ENCODE peak calls at places on chromosomes 13 and 19, in five cellular contexts. L, O, Z, Y and P are unnamed samples.

GRCh38 chr19:56312787-56313343 is 1.8 kb downstream of the ZSCAN5A start:
- DNase-seq in L (no peak), O (no peak), Z (no peak), Y (no peak), P (no peak)

GRCh38 chr19:28948531-28948930 is 264.4 kb downstream of the UQCRFS1 start:
- DNase-seq in L (no peak), O (no peak), Z (no peak), Y (no peak), P (no peak)

GRCh38 chr13:73411067-73411809 is 352.4 kb downstream of the KLF5 start:
- DNase-seq in L (no peak), O (no peak), Z (no peak), Y (peak; percentile 35), P (no peak)

GRCh38 chr13:110557610-110558305 is 3.8 kb downstream of the RAB20 start:
- DNase-seq in L (no peak), O (no peak), Z (no peak), Y (no peak), P (no peak)

GRCh38 chr13:72255908-72256307 is 388.9 kb upstream of the DACH1 start:
- DNase-seq in L (no peak), O (no peak), Z (no peak), Y (peak; percentile 83), P (no peak)

GRCh38 chr19:3479819-3480215 is 508 bp downstream of the SMIM24 start:
- DNase-seq in L (no peak), O (no peak), Z (peak; percentile 50), Y (no peak), P (no peak)

GRCh38 chr13:75486146-75486545 is 4.2 kb upstream of the TBC1D4 start:
- DNase-seq in L (no peak), O (no peak), Z (no peak), Y (no peak), P (no peak)

GRCh38 chr19:51501594-51502263 is at the start of gene SIGLEC12:
- DNase-seq in L (peak; percentile 17), O (no peak), Z (no peak), Y (no peak), P (no peak)

GRCh38 chr19:15187026-15188007 is 13.5 kb downstream of the NOTCH3 start:
- DNase-seq in L (no peak), O (no peak), Z (no peak), Y (no peak), P (no peak)

GRCh38 chr13:59745395-59745788 is 418.3 kb downstream of the DIAPH3 start:
- DNase-seq in L (no peak), O (no peak), Z (no peak), Y (no peak), P (no peak)

GRCh38 chr19:3029070-3029923 is at the start of gene TLE2:
- DNase-seq in L (no peak), O (no peak), Z (no peak), Y (peak; percentile 46), P (no peak)

GRCh38 chr19:49017666-49018351 is 918 bp upstream of the LHB start:
- DNase-seq in L (peak; percentile 15), O (peak; percentile 50), Z (peak; percentile 75), Y (no peak), P (peak; percentile 57)

GRCh38 chr19:1082165-1082927 is 12.8 kb downstream of the POLR2E start:
- DNase-seq in L (no peak), O (peak; percentile 74), Z (peak; percentile 86), Y (peak; percentile 54), P (peak; percentile 76)

GRCh38 chr13:28529836-28530235 is 34.9 kb upstream of the FLT1 start:
- DNase-seq in L (no peak), O (no peak), Z (no peak), Y (no peak), P (no peak)

GRCh38 chr13:52141299-52141698 is 12.4 kb upstream of the NEK5 start:
- DNase-seq in L (no peak), O (no peak), Z (no peak), Y (no peak), P (no peak)

GRCh38 chr19:35738887-35739229 is 3.4 kb downstream of the IGFLR1 start:
- DNase-seq in L (no peak), O (no peak), Z (no peak), Y (no peak), P (no peak)

GRCh38 chr13:39370554-39370953 is 232.4 kb downstream of the LHFPL6 start:
- DNase-seq in L (no peak), O (no peak), Z (no peak), Y (no peak), P (no peak)

GRCh38 chr19:2315818-2316353 is 7.9 kb upstream of the LINGO3 start:
- DNase-seq in L (peak; percentile 71), O (no peak), Z (no peak), Y (no peak), P (no peak)

GRCh38 chr19:38003427-38004099 is 96.6 kb downstream of the SIPA1L3 start:
- DNase-seq in L (peak; percentile 70), O (no peak), Z (no peak), Y (peak; percentile 88), P (no peak)

GRCh38 chr19:35404879-35405622 is 34.2 kb downstream of the GPR42 start:
- DNase-seq in L (no peak), O (no peak), Z (no peak), Y (no peak), P (no peak)

GRCh38 chr13:113974304-113975281 is 717 bp upstream of the C13orf46 start:
- DNase-seq in L (no peak), O (no peak), Z (no peak), Y (no peak), P (no peak)

GRCh38 chr19:38649305-38650179 is 2.1 kb downstream of the ACTN4 start:
- DNase-seq in L (no peak), O (no peak), Z (no peak), Y (no peak), P (no peak)

GRCh38 chr13:99374994-99375805 is 68.0 kb upstream of the GPR183 start:
- DNase-seq in L (no peak), O (no peak), Z (peak; percentile 94), Y (no peak), P (no peak)

GRCh38 chr19:13692096-13692495 is 72.2 kb upstream of the MRI1 start:
- DNase-seq in L (no peak), O (no peak), Z (no peak), Y (peak; percentile 51), P (no peak)

GRCh38 chr19:6739390-6739883 is at the start of gene TRIP10:
- DNase-seq in L (peak; percentile 90), O (peak; percentile 75), Z (peak; percentile 80), Y (peak; percentile 6), P (peak; percentile 82)

GRCh38 chr19:48480476-48481190 is 11.5 kb downstream of the CYTH2 start:
- DNase-seq in L (peak; percentile 53), O (peak; percentile 52), Z (peak; percentile 68), Y (no peak), P (peak; percentile 53)

GRCh38 chr13:27450921-27451461 is 627 bp upstream of the MTIF3 start:
- DNase-seq in L (peak; percentile 26), O (peak; percentile 18), Z (no peak), Y (no peak), P (no peak)